ENCODE peak calls at places on chromosome 19, in ten cellular contexts. G, K, Z, Y, B, C, D, I, R and F are unnamed samples.

GRCh38 chr19:7844951-7845350 is 14.9 kb downstream of the EVI5L start:
- DNase-seq in G (no peak), K (no peak), Z (no peak), Y (no peak), B (no peak), C (no peak), D (no peak), I (no peak), R (no peak), F (no peak)

GRCh38 chr19:50820086-50820485 is 3.5 kb downstream of the KLK1 start:
- DNase-seq in G (no peak), K (no peak), Z (no peak), Y (no peak), B (no peak), C (no peak), D (no peak), I (no peak), R (no peak), F (no peak)

GRCh38 chr19:41352609-41353465 is 885 bp downstream of the TGFB1 start:
- DNase-seq in G (peak; percentile 73), K (peak; percentile 51), Z (peak; percentile 46), Y (peak; percentile 86), B (peak; percentile 83), C (peak; percentile 75), D (peak; percentile 62), I (peak; percentile 54), R (no peak), F (no peak)

GRCh38 chr19:43667524-43668405 is 2.2 kb downstream of the PLAUR start:
- DNase-seq in G (no peak), K (no peak), Z (no peak), Y (no peak), B (no peak), C (peak; percentile 17), D (peak; percentile 17), I (no peak), R (no peak), F (no peak)

GRCh38 chr19:49210108-49210900 is 52.7 kb downstream of the TRPM4 start:
- DNase-seq in G (peak; percentile 28), K (no peak), Z (no peak), Y (no peak), B (peak; percentile 44), C (peak; percentile 96), D (peak; percentile 42), I (no peak), R (no peak), F (no peak)

GRCh38 chr19:1102407-1103106 is 1.2 kb upstream of the GPX4 start:
- DNase-seq in G (no peak), K (peak; percentile 99), Z (peak; percentile 100), Y (peak; percentile 84), B (no peak), C (no peak), D (no peak), I (no peak), R (no peak), F (peak; percentile 98)

GRCh38 chr19:13211426-13212308 is 61.5 kb downstream of the IER2 start:
- DNase-seq in G (no peak), K (no peak), Z (no peak), Y (no peak), B (no peak), C (no peak), D (no peak), I (no peak), R (no peak), F (no peak)

GRCh38 chr19:29533578-29534544 is 8.1 kb downstream of the VSTM2B start:
- DNase-seq in G (no peak), K (no peak), Z (no peak), Y (no peak), B (no peak), C (no peak), D (no peak), I (no peak), R (no peak), F (no peak)

GRCh38 chr19:55777528-55777927 is 8.6 kb downstream of the RFPL4AL1 start:
- DNase-seq in G (no peak), K (no peak), Z (no peak), Y (no peak), B (no peak), C (peak; percentile 13), D (no peak), I (no peak), R (no peak), F (no peak)

GRCh38 chr19:33767898-33768413 is 28.7 kb upstream of the KCTD15 start:
- DNase-seq in G (no peak), K (peak; percentile 30), Z (no peak), Y (peak; percentile 46), B (no peak), C (peak; percentile 91), D (no peak), I (no peak), R (no peak), F (no peak)

GRCh38 chr19:11405846-11406643 is 13.1 kb downstream of the RGL3 start:
- DNase-seq in G (no peak), K (peak; percentile 56), Z (no peak), Y (no peak), B (peak; percentile 48), C (peak; percentile 75), D (no peak), I (no peak), R (no peak), F (no peak)

GRCh38 chr19:19525611-19526380 is 2.9 kb upstream of the YJEFN3 start:
- DNase-seq in G (no peak), K (no peak), Z (no peak), Y (no peak), B (no peak), C (no peak), D (no peak), I (no peak), R (no peak), F (no peak)

GRCh38 chr19:55519461-55520311 is 17.2 kb downstream of the SBK2 start:
- DNase-seq in G (no peak), K (peak; percentile 72), Z (peak; percentile 74), Y (peak; percentile 52), B (no peak), C (no peak), D (no peak), I (no peak), R (no peak), F (peak; percentile 60)

GRCh38 chr19:54345938-54346386 is 7.0 kb upstream of the LILRA4 start:
- DNase-seq in G (no peak), K (no peak), Z (no peak), Y (no peak), B (no peak), C (no peak), D (no peak), I (no peak), R (no peak), F (no peak)

GRCh38 chr19:30240904-30241695 is 131.1 kb upstream of the ZNF536 start:
- DNase-seq in G (no peak), K (no peak), Z (no peak), Y (no peak), B (no peak), C (no peak), D (no peak), I (no peak), R (no peak), F (no peak)

GRCh38 chr19:40802300-40803169 is 3.5 kb downstream of the EGLN2 start:
- DNase-seq in G (no peak), K (peak; percentile 35), Z (no peak), Y (peak; percentile 32), B (no peak), C (no peak), D (no peak), I (no peak), R (no peak), F (no peak)

GRCh38 chr19:38670921-38671398 is 23.5 kb downstream of the ACTN4 start:
- DNase-seq in G (no peak), K (no peak), Z (peak; percentile 59), Y (no peak), B (no peak), C (no peak), D (no peak), I (no peak), R (no peak), F (no peak)

GRCh38 chr19:16585808-16586476 is 13.7 kb upstream of the SLC35E1 start:
- DNase-seq in G (no peak), K (no peak), Z (peak; percentile 21), Y (no peak), B (peak; percentile 71), C (no peak), D (no peak), I (no peak), R (no peak), F (no peak)

GRCh38 chr19:55485439-55486011 is 537 bp downstream of the NAT14 start:
- DNase-seq in G (no peak), K (no peak), Z (no peak), Y (no peak), B (no peak), C (no peak), D (no peak), I (no peak), R (no peak), F (no peak)

GRCh38 chr19:18203408-18203862 is 407 bp downstream of the RAB3A start:
- DNase-seq in G (peak; percentile 48), K (no peak), Z (no peak), Y (no peak), B (no peak), C (no peak), D (peak; percentile 70), I (peak; percentile 35), R (no peak), F (no peak)

GRCh38 chr19:23070353-23070781 is 46.5 kb upstream of the ZNF730 start:
- DNase-seq in G (no peak), K (peak; percentile 49), Z (peak; percentile 30), Y (peak; percentile 12), B (no peak), C (peak; percentile 61), D (no peak), I (no peak), R (no peak), F (peak; percentile 9)

GRCh38 chr19:50777830-50778303 is 7.6 kb downstream of the GPR32 start:
- DNase-seq in G (no peak), K (peak; percentile 27), Z (no peak), Y (no peak), B (no peak), C (peak; percentile 71), D (no peak), I (no peak), R (no peak), F (no peak)

GRCh38 chr19:2542341-2543069 is 66.6 kb downstream of the GADD45B start:
- DNase-seq in G (no peak), K (no peak), Z (peak; percentile 61), Y (no peak), B (no peak), C (peak; percentile 38), D (no peak), I (no peak), R (no peak), F (no peak)

GRCh38 chr19:16416574-16416973 is 55.2 kb downstream of the EPS15L1 start:
- DNase-seq in G (no peak), K (no peak), Z (no peak), Y (no peak), B (no peak), C (no peak), D (no peak), I (no peak), R (no peak), F (no peak)

GRCh38 chr19:4877753-4878490 is 10.5 kb upstream of the PLIN3 start:
- DNase-seq in G (no peak), K (no peak), Z (peak; percentile 92), Y (no peak), B (no peak), C (no peak), D (no peak), I (no peak), R (no peak), F (no peak)

GRCh38 chr19:52778811-52779210 is 7.8 kb downstream of the ZNF600 start:
- DNase-seq in G (no peak), K (no peak), Z (no peak), Y (no peak), B (no peak), C (no peak), D (no peak), I (no peak), R (no peak), F (no peak)

GRCh38 chr19:42629191-42629590 is 34.5 kb upstream of the CEACAM8 start:
- DNase-seq in G (no peak), K (no peak), Z (no peak), Y (no peak), B (no peak), C (no peak), D (no peak), I (no peak), R (no peak), F (no peak)

GRCh38 chr19:21321996-21322395 is 7.2 kb downstream of the ZNF708 start:
- DNase-seq in G (no peak), K (peak; percentile 30), Z (peak; percentile 29), Y (no peak), B (no peak), C (no peak), D (no peak), I (no peak), R (no peak), F (no peak)